ENCODE peak calls at places on chromosomes 6 and 20, in four cellular contexts. U is A549, Z is IMR-90, A is HepG2. V is an unnamed sample.

GRCh38 chr20:62370115-62370806 is 3.1 kb upstream of the LAMA5 start:
- DNase-seq in U (peak; percentile 71), Z (peak; percentile 79), A (no peak), V (peak; percentile 48)

GRCh38 chr20:53920647-53921245 is 149.6 kb downstream of the BCAS1 start:
- DNase-seq in U (no peak), Z (no peak), A (no peak), V (no peak)

GRCh38 chr20:63876489-63877036 is 11.5 kb downstream of the TPD52L2 start:
- DNase-seq in U (no peak), Z (no peak), A (no peak), V (no peak)

GRCh38 chr6:52392944-52393343 is 27.2 kb upstream of the EFHC1 start:
- DNase-seq in U (no peak), Z (peak; percentile 82), A (no peak), V (no peak)

GRCh38 chr6:14286634-14287428 is 169.3 kb downstream of the CD83 start:
- DNase-seq in U (no peak), Z (no peak), A (no peak), V (no peak)

GRCh38 chr20:35395728-35396127 is 16.0 kb downstream of the UQCC1 start:
- DNase-seq in U (no peak), Z (peak; percentile 81), A (no peak), V (no peak)

GRCh38 chr6:3208096-3208774 is 19.2 kb downstream of the TUBB2B start:
- DNase-seq in U (no peak), Z (peak; percentile 95), A (no peak), V (no peak)

GRCh38 chr20:13800728-13801134 is 15.9 kb downstream of the NDUFAF5 start:
- DNase-seq in U (peak; percentile 47), Z (peak; percentile 85), A (peak; percentile 89), V (no peak)

GRCh38 chr6:119096683-119097310 is 18.3 kb upstream of the FAM184A start:
- DNase-seq in U (no peak), Z (peak; percentile 3), A (no peak), V (no peak)

GRCh38 chr6:134468633-134469032 is 150.7 kb upstream of the SGK1 start:
- DNase-seq in U (no peak), Z (no peak), A (no peak), V (no peak)

GRCh38 chr20:57627972-57628650 is 7.9 kb upstream of the ZBP1 start:
- DNase-seq in U (no peak), Z (peak; percentile 41), A (no peak), V (no peak)
- TF ChIP-seq MAZ in U (no peak), Z (no peak), A (no peak), V (no peak)

DNA sequence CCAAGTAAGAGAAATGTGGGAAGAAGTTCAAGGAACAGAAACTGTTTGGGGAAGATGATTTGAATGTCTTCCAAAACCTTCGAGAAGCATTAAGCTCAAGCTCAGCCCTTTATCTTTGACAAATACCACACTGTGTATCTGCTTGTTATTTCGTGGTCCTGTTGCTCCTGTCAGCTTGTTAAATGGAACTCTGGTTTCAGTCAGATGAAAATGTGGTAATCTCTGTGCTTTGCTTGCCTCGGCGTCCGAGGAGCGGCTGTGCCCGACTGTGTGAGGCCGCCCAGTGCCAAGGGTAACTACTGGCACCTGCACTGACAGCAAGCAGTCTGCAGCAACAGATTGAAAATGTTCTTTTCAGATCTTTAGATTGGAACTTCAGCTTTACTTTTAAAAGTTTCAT is 577.9 kb upstream of the FLRT3 start:
- DNase-seq in U (no peak), Z (no peak), A (no peak), V (no peak)
- H3K4me3 ChIP-seq in U (no peak overlapping the region), Z (no peak overlapping the region), A (no peak overlapping the region), V (no peak overlapping the region)

DNA sequence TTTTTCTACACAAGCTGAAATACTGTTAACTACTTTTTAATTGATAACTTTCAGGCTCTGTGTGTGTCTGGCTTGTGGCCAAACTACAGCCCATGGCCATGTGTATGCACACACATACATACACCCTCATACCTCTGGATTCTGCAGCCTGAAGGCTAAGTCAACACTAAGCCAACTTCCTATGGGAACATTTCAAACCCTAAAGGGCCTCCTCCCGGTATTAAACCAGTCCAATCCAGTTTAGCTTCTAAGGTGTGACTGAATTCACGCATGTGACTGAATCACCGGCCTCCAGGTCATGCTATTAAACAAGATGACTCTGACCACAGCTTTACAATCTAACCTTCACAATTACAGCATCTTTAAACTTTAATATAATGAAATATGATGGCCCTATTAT is 20.7 kb upstream of the DST start:
- DNase-seq in U (peak; percentile 17), Z (no peak), A (no peak), V (no peak)
- TF ChIP-seq MAZ in U (no peak), Z (no peak), A (no peak), V (no peak)

DNA sequence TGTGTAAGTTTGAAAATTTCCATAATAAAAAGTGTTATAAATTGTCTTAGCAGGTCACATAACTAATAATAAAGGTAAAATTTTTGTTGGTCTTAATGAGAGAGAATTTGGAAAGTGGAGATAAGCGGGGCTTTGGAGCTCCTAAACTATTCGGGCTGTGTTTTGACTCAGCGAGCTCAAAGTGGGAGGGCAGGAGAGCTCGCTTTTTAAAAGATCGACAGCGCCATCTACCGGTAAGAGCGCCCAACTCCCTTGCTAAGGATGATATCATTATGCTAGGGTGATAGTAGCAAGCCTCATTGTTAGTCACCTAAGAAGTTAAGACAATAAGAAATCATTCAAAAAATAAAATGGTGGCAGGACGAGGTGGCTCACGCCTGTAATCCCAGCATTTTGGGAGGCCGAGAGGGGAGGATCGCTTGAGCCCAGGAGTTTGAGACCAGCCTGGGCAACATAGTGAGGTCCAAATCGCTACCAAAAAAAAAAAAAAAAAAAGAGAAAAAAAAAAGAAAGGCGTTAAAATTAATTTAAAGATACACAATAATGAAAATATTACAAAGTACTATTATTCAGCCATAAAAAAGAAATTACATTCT is 24.8 kb downstream of the C6orf15 start:
- DNase-seq in U (peak; percentile 76), Z (peak; percentile 86), A (peak; percentile 78), V (peak; percentile 88)
- H3K4me3 ChIP-seq in U (no peak overlapping the region), Z (no peak overlapping the region), A (no peak overlapping the region), V (no peak overlapping the region)

DNA sequence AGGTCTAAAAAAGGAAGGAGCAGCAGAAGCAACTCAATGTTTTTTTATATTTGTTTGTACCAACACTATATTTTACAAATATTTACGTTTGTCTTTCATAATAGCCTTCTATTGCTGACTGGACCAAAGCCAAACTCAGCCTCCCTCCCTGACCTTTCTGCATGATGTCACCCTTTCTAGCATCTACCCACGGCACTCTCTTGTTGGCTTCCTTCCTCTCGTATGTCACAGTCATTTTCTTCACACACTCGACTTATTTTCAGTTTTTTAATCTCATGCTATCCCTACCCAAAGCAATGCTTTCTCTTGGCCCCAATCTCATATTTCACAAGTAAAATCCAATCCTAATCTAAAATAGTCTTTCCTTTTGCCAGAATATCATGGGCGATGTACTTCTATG is 16.3 kb upstream of the FAM8A1 start:
- DNase-seq in U (no peak), Z (peak; percentile 59), A (no peak), V (no peak)
- TF ChIP-seq MAZ in U (no peak), Z (no peak), A (no peak), V (no peak)

V was measured in K562.